ENCODE peak calls at places on chromosomes 11 and 22, in five cellular contexts. One of them, this sample, is unnamed.

GRCh38 chr11:215581-216037 is 8.1 kb downstream of the RIC8A start:
- DNase-seq in endodermal cell: peak
- DNase-seq in fibroblast of the aortic adventitia: no peak
- DNase-seq in GM03348: no peak
- DNase-seq in kidney tubule cell: peak
- DNase-seq in this sample: peak

GRCh38 chr11:9722023-9722422 is 58.1 kb downstream of the SWAP70 start:
- DNase-seq in endodermal cell: no peak
- DNase-seq in GM03348: no peak
- DNase-seq in fibroblast of the aortic adventitia: no peak
- DNase-seq in kidney tubule cell: no peak
- DNase-seq in this sample: no peak

GRCh38 chr11:76635991-76636520 is 34.5 kb downstream of the LRRC32 start:
- DNase-seq in fibroblast of the aortic adventitia: no peak
- DNase-seq in GM03348: no peak
- DNase-seq in kidney tubule cell: no peak
- DNase-seq in endodermal cell: peak
- DNase-seq in this sample: no peak

GRCh38 chr22:46803031-46803880 is 40.8 kb downstream of the TBC1D22A start:
- DNase-seq in fibroblast of the aortic adventitia: peak
- DNase-seq in kidney tubule cell: peak
- DNase-seq in endodermal cell: peak
- DNase-seq in GM03348: peak
- DNase-seq in this sample: no peak

GRCh38 chr22:32622004-32622761 is 147.6 kb downstream of the FBXO7 start:
- DNase-seq in fibroblast of the aortic adventitia: peak
- DNase-seq in GM03348: peak
- DNase-seq in endodermal cell: peak
- DNase-seq in kidney tubule cell: peak
- DNase-seq in this sample: peak

GRCh38 chr22:29037340-29037932 is 24.2 kb downstream of the C22orf31 start:
- DNase-seq in kidney tubule cell: no peak
- DNase-seq in GM03348: no peak
- DNase-seq in fibroblast of the aortic adventitia: no peak
- DNase-seq in endodermal cell: no peak
- DNase-seq in this sample: no peak

GRCh38 chr11:77821349-77821851 is 456 bp downstream of the AAMDC start:
- DNase-seq in fibroblast of the aortic adventitia: peak
- DNase-seq in GM03348: peak
- DNase-seq in kidney tubule cell: peak
- DNase-seq in endodermal cell: no peak
- DNase-seq in this sample: peak

GRCh38 chr22:26751217-26751616 is 93.8 kb downstream of the MIAT start:
- DNase-seq in fibroblast of the aortic adventitia: no peak
- DNase-seq in endodermal cell: peak
- DNase-seq in kidney tubule cell: peak
- DNase-seq in GM03348: no peak
- DNase-seq in this sample: no peak

GRCh38 chr11:66359662-66360087 is 11.9 kb downstream of the SLC29A2 start:
- DNase-seq in GM03348: no peak
- DNase-seq in kidney tubule cell: no peak
- DNase-seq in fibroblast of the aortic adventitia: no peak
- DNase-seq in endodermal cell: peak
- DNase-seq in this sample: peak